ENCODE peak calls at places on chromosomes 16 and 17, in six cellular contexts. T, I, R, K, W and A are unnamed samples.
A peak's percentile ranks its signal among the peaks of the same experiment; 100 is the strongest.

GRCh38 chr17:81429353-81429774 is 34.1 kb downstream of the BAHCC1 start:
- DNase-seq in W (no peak), K (no peak), I (no peak), T (peak; percentile 90), R (no peak), A (peak; percentile 42)

GRCh38 chr16:52912565-52913173 is 140.0 kb downstream of the CHD9NB start:
- DNase-seq in K (peak; percentile 22), R (no peak), I (peak; percentile 37), W (no peak), T (peak; percentile 81), A (peak; percentile 7)

GRCh38 chr17:39863244-39863917 is 731 bp downstream of the IKZF3 start:
- DNase-seq in K (no peak), I (no peak), T (no peak), R (no peak), W (no peak), A (no peak)

GRCh38 chr16:8958344-8958808 is 5.3 kb downstream of the USP7 start:
- DNase-seq in K (no peak), I (peak; percentile 55), W (no peak), T (no peak), R (no peak), A (no peak)

GRCh38 chr17:27879987-27880608 is 13.1 kb downstream of the LYRM9 start:
- DNase-seq in T (peak; percentile 81), R (peak; percentile 74), K (peak; percentile 35), I (peak; percentile 77), W (peak; percentile 40), A (no peak)

GRCh38 chr17:10166181-10166935 is 32.0 kb downstream of the GAS7 start:
- DNase-seq in R (no peak), K (no peak), I (no peak), W (no peak), T (no peak), A (no peak)

GRCh38 chr17:39920218-39921210 is 2.1 kb upstream of the GSDMB start:
- DNase-seq in R (no peak), K (no peak), W (no peak), I (peak; percentile 44), T (no peak), A (no peak)

GRCh38 chr17:47717261-47717697 is 15.8 kb upstream of the TBX21 start:
- DNase-seq in K (no peak), R (no peak), W (no peak), T (no peak), I (peak; percentile 46), A (no peak)

GRCh38 chr16:87117936-87118335 is 199.3 kb downstream of the C16orf95 start:
- DNase-seq in K (no peak), I (no peak), W (no peak), R (no peak), T (no peak), A (no peak)

GRCh38 chr17:58233547-58233946 is 4.8 kb upstream of the LPO start:
- DNase-seq in R (no peak), T (no peak), K (no peak), W (no peak), I (no peak), A (no peak)

GRCh38 chr17:6523330-6523729 is 33.0 kb downstream of the PITPNM3 start:
- DNase-seq in K (no peak), I (no peak), T (no peak), R (no peak), W (no peak), A (no peak)

GRCh38 chr17:81285179-81285878 is 9.8 kb downstream of the SLC38A10 start:
- DNase-seq in K (no peak), T (peak; percentile 53), I (peak; percentile 75), W (peak; percentile 25), R (peak; percentile 74), A (peak; percentile 73)

GRCh38 chr17:31549121-31549524 is 157.6 kb downstream of the RAB11FIP4 start:
- DNase-seq in W (no peak), K (no peak), I (no peak), R (no peak), T (peak; percentile 42), A (no peak)